ENCODE peak calls at places on chromosomes 12 and 14, in five cellular contexts. V, L, H, E and X are unnamed samples.

GRCh38 chr12:55619352-55620138 is 17.1 kb upstream of the OR10P1 start:
- DNase-seq in V (no peak), L (peak), H (peak), E (peak), X (peak)

GRCh38 chr14:21913759-21914158 is 240.1 kb upstream of the OR4E1 start:
- DNase-seq in V (no peak), L (peak), H (peak), E (peak), X (peak)

GRCh38 chr12:93361159-93361919 is 16.4 kb upstream of the NUDT4 start:
- DNase-seq in V (peak), L (peak), H (peak), E (no peak), X (no peak)

GRCh38 chr12:103561174-103561573 is 25.9 kb upstream of the STAB2 start:
- DNase-seq in V (no peak), L (no peak), H (peak), E (no peak), X (no peak)

GRCh38 chr12:108642899-108643654 is 9.4 kb upstream of the SELPLG start:
- DNase-seq in V (no peak), L (no peak), H (no peak), E (no peak), X (no peak)

GRCh38 chr14:102094101-102094500 is 7.3 kb upstream of the HSP90AA1 start:
- DNase-seq in V (no peak), L (no peak), H (peak), E (no peak), X (no peak)

GRCh38 chr12:54958048-54958658 is 26.4 kb downstream of the TESPA1 start:
- DNase-seq in V (no peak), L (peak), H (peak), E (peak), X (peak)

GRCh38 chr14:93018401-93018800 is 95.5 kb downstream of the CHGA start:
- DNase-seq in V (no peak), L (no peak), H (peak), E (no peak), X (no peak)

GRCh38 chr14:20455355-20456300 is 602 bp downstream of the APEX1 start:
- DNase-seq in V (no peak), L (peak), H (peak), E (peak), X (peak)

GRCh38 chr12:71439613-71440392 is at the start of gene LGR5:
- DNase-seq in V (peak), L (no peak), H (peak), E (no peak), X (peak)

GRCh38 chr12:71441350-71441748 is 1.8 kb downstream of the LGR5 start:
- DNase-seq in V (no peak), L (no peak), H (no peak), E (no peak), X (no peak)

GRCh38 chr12:71438670-71439361 is 782 bp upstream of the LGR5 start:
- DNase-seq in V (no peak), L (no peak), H (peak), E (no peak), X (no peak)

GRCh38 chr12:71440393-71441349 is 1.1 kb downstream of the LGR5 start:
- DNase-seq in V (no peak), L (no peak), H (peak), E (peak), X (no peak)

DNA sequence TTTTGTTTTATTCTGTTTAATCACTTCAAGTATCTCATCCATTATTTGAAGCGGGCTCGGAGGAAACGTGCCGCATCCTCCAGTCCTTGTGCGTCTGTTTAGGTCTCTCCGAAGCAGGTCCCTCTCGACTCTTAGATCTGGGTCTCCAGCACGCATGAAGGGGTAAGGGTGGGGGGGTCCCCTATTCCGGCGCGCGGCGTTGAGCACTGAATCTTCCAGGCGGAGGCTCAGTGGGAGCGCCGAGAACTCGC is 311 bp upstream of the LGR5 start:
- DNase-seq in V (no peak), L (no peak), H (no peak), E (no peak), X (no peak)
- H3K4me3 ChIP-seq in V (peak), L (peak), H (peak), E (no peak), X (peak)

GRCh38 chr12:107134558-107134957 is 41.2 kb upstream of the CRY1 start:
- DNase-seq in V (no peak), L (no peak), H (no peak), E (peak), X (peak)
- TF ChIP-seq CTCF in V (no peak), L (peak), H (peak), E (peak), X (peak)

GRCh38 chr12:120979220-120979861 is 998 bp downstream of the HNF1A start:
- DNase-seq in V (no peak), L (no peak), H (no peak), E (no peak), X (no peak)

GRCh38 chr12:120980800-120981368 is 2.5 kb downstream of the HNF1A start:
- DNase-seq in V (no peak), L (no peak), H (no peak), E (no peak), X (no peak)

GRCh38 chr12:120978296-120979219 is at the start of gene HNF1A:
- DNase-seq in V (no peak), L (no peak), H (no peak), E (no peak), X (no peak)

GRCh38 chr12:120981407-120981921 is 3.1 kb downstream of the HNF1A start:
- DNase-seq in V (no peak), L (no peak), H (no peak), E (no peak), X (no peak)

GRCh38 chr12:120979862-120980696 is 1.7 kb downstream of the HNF1A start:
- DNase-seq in V (no peak), L (no peak), H (no peak), E (no peak), X (no peak)
- H3K4me3 ChIP-seq in V (no peak), L (no peak), H (no peak), E (no peak), X (no peak)

GRCh38 chr12:467591-467990 is 7.9 kb downstream of the B4GALNT3 start:
- DNase-seq in V (no peak), L (no peak), H (no peak), E (no peak), X (no peak)

GRCh38 chr12:468671-469389 is 9.1 kb downstream of the B4GALNT3 start:
- DNase-seq in V (no peak), L (peak), H (peak), E (no peak), X (no peak)

GRCh38 chr12:466762-467161 is 7.0 kb downstream of the B4GALNT3 start:
- DNase-seq in V (no peak), L (no peak), H (no peak), E (no peak), X (no peak)

GRCh38 chr12:464484-465267 is 4.9 kb downstream of the B4GALNT3 start:
- DNase-seq in V (peak), L (no peak), H (no peak), E (no peak), X (no peak)

GRCh38 chr12:466039-466438 is 6.3 kb downstream of the B4GALNT3 start:
- DNase-seq in V (peak), L (no peak), H (no peak), E (no peak), X (no peak)
- TF ChIP-seq CTCF in V (no peak), L (no peak), H (no peak), E (no peak), X (no peak)

GRCh38 chr14:68788275-68789001 is 4.4 kb downstream of the ZFP36L1 start:
- DNase-seq in V (no peak), L (no peak), H (peak), E (no peak), X (no peak)
- H3K4me3 ChIP-seq in V (peak), L (peak), H (peak), E (no peak), X (no peak)

GRCh38 chr14:61837336-61838229 is 75.4 kb downstream of the SNAPC1 start:
- DNase-seq in V (peak), L (peak), H (peak), E (peak), X (peak)
- TF ChIP-seq CTCF in V (peak), L (peak), H (peak), E (peak), X (peak)

DNA sequence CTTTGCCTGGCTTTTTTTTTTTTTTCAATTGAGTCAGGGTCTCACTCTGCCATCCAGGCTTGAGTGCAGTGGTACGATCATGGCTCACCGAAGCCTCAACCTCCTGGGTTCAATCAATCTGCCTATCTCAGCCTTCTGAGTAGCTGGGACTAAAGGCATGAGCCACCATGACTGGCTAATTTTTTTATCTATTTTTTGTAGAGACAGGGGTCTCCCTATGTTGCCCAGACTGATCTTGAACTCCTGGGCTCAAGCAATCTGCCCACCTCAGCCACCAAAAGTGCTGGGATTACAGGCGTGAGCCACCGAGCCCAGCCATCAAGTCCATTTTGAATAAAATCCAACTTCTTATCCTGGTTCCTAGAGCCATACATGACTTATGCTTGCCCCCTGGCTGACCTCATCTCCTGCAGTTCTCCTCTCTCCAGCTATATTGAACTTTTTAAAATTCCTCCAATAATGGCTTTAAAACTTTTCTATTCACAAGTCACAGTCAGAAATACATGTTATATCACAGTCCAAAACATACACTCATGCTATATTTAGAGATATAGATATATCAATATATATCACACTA is 10.4 kb upstream of the RND1 start:
- DNase-seq in V (no peak), L (no peak), H (no peak), E (no peak), X (no peak)
- H3K4me3 ChIP-seq in V (no peak), L (no peak), H (no peak), E (no peak), X (no peak)

GRCh38 chr12:116015525-116015924 is 262.0 kb downstream of the MED13L start:
- DNase-seq in V (no peak), L (peak), H (peak), E (peak), X (peak)
- TF ChIP-seq CTCF in V (peak), L (peak), H (peak), E (peak), X (peak)

GRCh38 chr12:1246637-1247036 is 255.6 kb downstream of the ERC1 start:
- DNase-seq in V (no peak), L (no peak), H (peak), E (no peak), X (no peak)
- H3K4me3 ChIP-seq in V (no peak), L (no peak), H (no peak), E (no peak), X (no peak)

DNA sequence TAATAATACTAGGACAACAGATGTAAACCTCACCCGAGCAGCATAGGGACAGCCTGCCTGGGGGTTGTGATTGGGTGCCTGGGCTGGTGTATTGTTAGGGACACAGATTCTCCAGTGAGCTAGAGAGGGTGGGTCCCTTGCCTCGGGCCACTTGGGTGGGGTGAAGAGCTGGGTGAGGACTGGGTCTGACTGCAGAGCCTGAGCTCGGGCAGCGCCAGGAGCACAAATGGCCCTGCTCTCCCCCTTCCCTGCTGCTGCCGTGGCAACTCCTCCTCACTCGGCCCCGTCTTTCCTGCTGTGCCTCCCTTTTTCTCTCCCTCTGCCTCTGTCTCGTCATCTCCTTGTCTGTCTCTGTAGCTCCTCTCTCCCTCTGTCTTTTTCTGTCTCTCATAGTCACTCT is 115.4 kb downstream of the GLT1D1 start:
- DNase-seq in V (no peak), L (no peak), H (no peak), E (no peak), X (no peak)
- TF ChIP-seq CTCF in V (no peak), L (no peak), H (no peak), E (no peak), X (no peak)